ENCODE peak calls at places on chromosome 1, in seven cellular contexts. X is IMR-90, M is tibial nerve, U is H54, D is prostate gland, Z is heart left ventricle, I is NB4. Y is an unnamed sample.
A peak's percentile ranks its signal among the peaks of the same experiment; 100 is the strongest.

GRCh38 chr1:214550339-214551051 is 907 bp downstream of the PTPN14 start:
- DNase-seq in X (no peak), M (no peak), U (no peak), D (no peak), Z (no peak), I (no peak), Y (peak; percentile 22)

GRCh38 chr1:109630081-109630880 is 10.6 kb downstream of the AMPD2 start:
- DNase-seq in X (no peak), M (peak; percentile 21), U (no peak), D (peak; percentile 3), Z (no peak), I (no peak), Y (peak; percentile 72)

GRCh38 chr1:15684468-15685283 is 556 bp downstream of the PLEKHM2 start:
- DNase-seq in X (no peak), M (no peak), U (peak; percentile 52), D (no peak), Z (peak; percentile 51), I (peak; percentile 59), Y (peak; percentile 90)

GRCh38 chr1:186670279-186670964 is 9.8 kb downstream of the PTGS2 start:
- DNase-seq in X (no peak), M (no peak), U (no peak), D (no peak), Z (no peak), I (no peak), Y (no peak)

GRCh38 chr1:188228623-188229022 is 1399.9 kb downstream of the PLA2G4A start:
- DNase-seq in X (peak; percentile 4), M (no peak), U (no peak), D (no peak), Z (no peak), I (no peak), Y (no peak)

GRCh38 chr1:93585059-93585966 is 96.3 kb downstream of the BCAR3 start:
- DNase-seq in X (no peak), M (no peak), U (no peak), D (peak; percentile 97), Z (peak; percentile 83), I (no peak), Y (peak; percentile 96)

GRCh38 chr1:11321656-11322491 is 48.9 kb downstream of the UBIAD1 start:
- DNase-seq in X (no peak), M (no peak), U (no peak), D (no peak), Z (no peak), I (no peak), Y (no peak)

GRCh38 chr1:70891444-70891843 is 156.2 kb downstream of the PTGER3 start:
- DNase-seq in X (no peak), M (no peak), U (no peak), D (no peak), Z (no peak), I (no peak), Y (no peak)

GRCh38 chr1:246583056-246583440 is 16.8 kb downstream of the CNST start:
- DNase-seq in X (no peak), M (no peak), U (no peak), D (no peak), Z (no peak), I (no peak), Y (no peak)

GRCh38 chr1:72062584-72062983 is 219.8 kb downstream of the NEGR1 start:
- DNase-seq in X (peak; percentile 17), M (no peak), U (no peak), D (no peak), Z (no peak), I (no peak), Y (no peak)

GRCh38 chr1:167924102-167924501 is 10.2 kb upstream of the ADCY10 start:
- DNase-seq in X (no peak), M (no peak), U (no peak), D (no peak), Z (no peak), I (no peak), Y (no peak)

GRCh38 chr1:204342310-204342709 is 17.4 kb downstream of the PLEKHA6 start:
- DNase-seq in X (no peak), M (no peak), U (no peak), D (no peak), Z (no peak), I (no peak), Y (no peak)

GRCh38 chr1:211356723-211357418 is 30.2 kb downstream of the TRAF5 start:
- DNase-seq in X (peak; percentile 75), M (no peak), U (no peak), D (no peak), Z (no peak), I (no peak), Y (no peak)

GRCh38 chr1:32886012-32886827 is at the start of gene HPCA:
- DNase-seq in X (peak; percentile 48), M (no peak), U (peak; percentile 73), D (no peak), Z (peak; percentile 53), I (peak; percentile 61), Y (peak; percentile 51)

GRCh38 chr1:229869687-229870086 is 197.4 kb upstream of the GALNT2 start:
- DNase-seq in X (no peak), M (no peak), U (no peak), D (no peak), Z (no peak), I (no peak), Y (no peak)

GRCh38 chr1:202129453-202130274 is 6.9 kb downstream of the GPR37L1 start:
- DNase-seq in X (no peak), M (no peak), U (no peak), D (no peak), Z (no peak), I (no peak), Y (no peak)

GRCh38 chr1:109160054-109160840 is 46.3 kb downstream of the ELAPOR1 start:
- DNase-seq in X (no peak), M (no peak), U (no peak), D (no peak), Z (no peak), I (no peak), Y (no peak)

GRCh38 chr1:168287237-168287664 is 6.6 kb downstream of the TBX19 start:
- DNase-seq in X (peak; percentile 83), M (no peak), U (no peak), D (no peak), Z (no peak), I (peak; percentile 49), Y (no peak)

GRCh38 chr1:47627471-47628370 is 189.9 kb downstream of the FOXD2 start:
- DNase-seq in X (no peak), M (no peak), U (no peak), D (no peak), Z (no peak), I (no peak), Y (no peak)

GRCh38 chr1:58773406-58773840 is 10.4 kb downstream of the JUN start:
- DNase-seq in X (peak; percentile 84), M (peak; percentile 69), U (no peak), D (peak; percentile 74), Z (peak; percentile 88), I (peak; percentile 77), Y (no peak)

GRCh38 chr1:166888710-166889109 is 12.6 kb upstream of the TADA1 start:
- DNase-seq in X (no peak), M (no peak), U (no peak), D (no peak), Z (no peak), I (no peak), Y (no peak)

GRCh38 chr1:169363046-169363756 is 4.4 kb downstream of the NME7 start:
- DNase-seq in X (peak; percentile 94), M (no peak), U (no peak), D (no peak), Z (no peak), I (peak; percentile 69), Y (no peak)
- TF ChIP-seq POLR2A in X (no peak), M (no peak), U (no peak), D (no peak), Z (no peak), I (no peak), Y (no peak)

DNA sequence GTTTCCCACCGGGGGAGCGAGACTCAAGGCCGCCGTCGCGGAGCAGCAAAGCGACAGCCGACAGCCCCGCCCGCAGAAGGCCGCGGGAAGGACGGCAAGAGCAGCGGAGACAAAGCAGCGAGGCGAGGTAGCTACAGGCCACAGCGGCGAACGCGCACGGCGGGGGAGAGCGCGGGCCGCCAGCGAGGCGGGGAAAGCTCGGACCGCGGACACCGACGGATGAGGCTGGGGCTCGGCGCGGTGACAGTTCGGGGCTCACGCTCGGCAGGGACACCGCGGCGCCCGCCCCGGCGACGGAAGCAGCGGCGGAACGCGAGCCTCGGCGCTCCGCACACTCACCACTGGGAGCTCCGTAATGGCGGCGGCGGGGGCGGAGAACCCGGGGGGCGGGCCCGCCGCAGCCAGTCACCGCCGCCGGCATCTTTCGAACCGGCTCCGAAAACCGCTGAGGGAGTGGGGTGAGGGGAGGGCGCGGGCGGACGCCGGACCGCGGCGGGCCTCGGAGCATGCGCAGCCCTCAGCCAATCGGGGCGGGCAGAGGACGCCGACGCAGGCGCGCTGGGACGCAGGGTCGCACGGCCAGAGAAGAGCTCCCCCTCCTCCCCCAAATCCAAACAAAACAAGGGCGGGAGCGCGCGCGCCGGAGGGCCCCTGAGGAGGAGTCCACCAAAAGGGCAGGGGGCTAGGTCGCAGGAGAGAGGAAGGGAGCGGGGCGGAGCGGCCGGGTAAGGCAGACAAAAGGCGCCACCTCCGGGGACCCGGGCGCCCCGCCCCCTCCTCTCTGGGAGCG is 602 bp downstream of the HP1BP3 start:
- DNase-seq in X (peak; percentile 92), M (peak; percentile 85), U (peak; percentile 78), D (peak; percentile 93), Z (peak; percentile 95), I (peak; percentile 96), Y (peak; percentile 95)
- TF ChIP-seq POLR2A in X (peak; percentile 68), M (peak; percentile 80), U (peak; percentile 76), D (peak; percentile 84), Z (peak; percentile 79), I (peak; percentile 78), Y (peak; percentile 30)

DNA sequence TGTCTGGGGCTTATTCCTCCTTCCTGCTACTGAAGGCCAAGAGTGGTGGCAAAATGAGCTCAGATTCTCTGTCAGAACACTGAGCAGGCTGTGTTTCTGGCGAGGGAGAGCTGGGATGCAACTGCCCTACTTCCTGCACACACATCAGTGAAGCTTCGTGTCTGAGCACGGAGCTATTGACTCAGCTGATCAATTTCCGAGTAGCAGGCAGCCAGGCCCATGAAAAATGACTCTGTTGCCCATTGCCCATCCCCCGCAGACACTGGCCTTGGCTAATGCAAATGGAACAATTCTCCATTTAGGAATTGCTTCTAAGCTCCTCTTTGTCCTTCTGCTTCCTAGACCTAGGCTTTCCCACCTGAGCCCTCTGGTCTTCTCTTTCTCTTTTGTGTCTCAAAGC is 27.6 kb downstream of the TNR start:
- DNase-seq in X (no peak), M (no peak), U (no peak), D (no peak), Z (no peak), I (no peak), Y (no peak)
- TF ChIP-seq POLR2A in X (no peak), M (no peak), U (no peak), D (no peak), Z (no peak), I (no peak), Y (no peak)

DNA sequence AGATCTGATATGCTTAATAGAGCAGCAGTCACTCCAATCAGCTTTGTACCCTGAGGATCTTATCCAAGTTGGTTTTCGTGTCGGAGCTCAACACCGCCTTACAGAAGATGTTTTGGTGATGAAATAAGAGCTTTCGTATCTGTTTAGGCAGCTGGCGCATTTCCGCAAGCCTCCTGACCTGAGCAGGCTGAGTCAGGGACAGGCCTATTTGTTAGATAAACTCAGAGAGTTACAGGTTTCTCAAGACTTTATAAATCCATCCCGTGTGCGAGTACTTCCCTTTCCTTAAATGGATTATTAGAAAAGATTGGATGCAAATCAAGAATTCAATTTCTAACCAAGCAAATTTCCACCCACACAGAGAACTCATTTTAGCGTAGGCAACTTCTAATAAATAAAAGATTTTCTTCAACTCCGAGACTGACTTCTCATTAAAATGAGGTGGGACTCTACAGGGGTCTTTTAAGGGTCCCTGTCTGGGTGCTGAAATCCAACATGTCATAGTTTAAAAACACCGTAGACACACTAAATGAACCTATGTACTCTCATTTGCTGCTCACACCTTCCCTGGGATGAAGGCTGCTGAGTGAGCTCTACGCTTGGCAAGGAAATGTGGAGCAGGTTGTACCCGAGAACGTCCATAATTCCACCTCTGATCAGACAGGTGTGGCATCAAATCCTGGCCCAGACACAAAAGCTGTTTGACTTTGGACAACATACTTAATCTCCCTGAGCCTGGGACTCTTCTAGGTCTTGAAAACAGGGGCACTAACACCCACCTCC is 106.9 kb upstream of the F3 start:
- DNase-seq in X (peak; percentile 100), M (peak; percentile 86), U (no peak), D (peak; percentile 85), Z (peak; percentile 32), I (peak; percentile 11), Y (no peak)
- TF ChIP-seq POLR2A in X (no peak), M (no peak), U (no peak), D (peak; percentile 9), Z (no peak), I (no peak), Y (no peak)

Y was measured in upper lobe of left lung.